ENCODE peak calls at places on chromosome 11, in ten cellular contexts. L is sigmoid colon, V is vagina, J is GM12891, O is K562, R is suprapubic skin, Z is spleen, B is stomach, I is transverse colon, A is HCT116. S is an unnamed sample.

GRCh38 chr11:105673089-105673488 is 63.2 kb downstream of the GRIA4 start:
- DNase-seq in L (no peak), V (no peak), J (no peak), O (peak), R (no peak), Z (no peak), B (no peak), I (no peak), A (no peak), S (no peak)

GRCh38 chr11:112961751-112962747 is 829 bp downstream of the NCAM1 start:
- DNase-seq in L (no peak), V (no peak), J (peak), O (no peak), R (peak), Z (peak), B (no peak), I (peak), A (no peak), S (no peak)

GRCh38 chr11:12005476-12005875 is 3.0 kb downstream of the DKK3 start:
- DNase-seq in L (no peak), V (no peak), J (no peak), O (no peak), R (no peak), Z (no peak), B (no peak), I (no peak), A (no peak), S (no peak)

GRCh38 chr11:73236879-73237278 is 18.8 kb downstream of the P2RY2 start:
- DNase-seq in L (no peak), V (no peak), J (peak), O (peak), R (no peak), Z (peak), B (peak), I (peak), A (peak), S (peak)

GRCh38 chr11:130037881-130038601 is 31.7 kb upstream of the APLP2 start:
- DNase-seq in L (no peak), V (no peak), J (no peak), O (peak), R (no peak), Z (no peak), B (no peak), I (no peak), A (no peak), S (no peak)

GRCh38 chr11:40130427-40130826 is 1329.0 kb downstream of the LRRC4C start:
- DNase-seq in L (no peak), V (no peak), J (no peak), O (no peak), R (no peak), Z (no peak), B (no peak), I (no peak), A (no peak), S (no peak)

GRCh38 chr11:3995949-3996554 is 98.5 kb upstream of the RRM1 start:
- DNase-seq in L (no peak), V (no peak), J (no peak), O (peak), R (no peak), Z (no peak), B (no peak), I (no peak), A (no peak), S (no peak)

GRCh38 chr11:87120937-87121336 is 83.2 kb downstream of the TMEM135 start:
- DNase-seq in L (no peak), V (no peak), J (no peak), O (no peak), R (no peak), Z (no peak), B (no peak), I (no peak), A (no peak), S (no peak)

GRCh38 chr11:123798513-123799252 is 7.5 kb downstream of the OR6M1 start:
- DNase-seq in L (no peak), V (no peak), J (no peak), O (no peak), R (no peak), Z (no peak), B (no peak), I (no peak), A (no peak), S (no peak)

GRCh38 chr11:134656861-134657540 is 245.0 kb upstream of the B3GAT1 start:
- DNase-seq in L (peak), V (no peak), J (no peak), O (no peak), R (peak), Z (peak), B (peak), I (no peak), A (no peak), S (no peak)

GRCh38 chr11:16194566-16194965 is 161.8 kb downstream of the SOX6 start:
- DNase-seq in L (no peak), V (no peak), J (no peak), O (no peak), R (no peak), Z (no peak), B (no peak), I (no peak), A (no peak), S (no peak)

GRCh38 chr11:69066122-69067112 is 17.7 kb downstream of the TPCN2 start:
- DNase-seq in L (no peak), V (no peak), J (no peak), O (no peak), R (no peak), Z (no peak), B (no peak), I (no peak), A (no peak), S (no peak)

GRCh38 chr11:45451766-45452440 is 165.8 kb upstream of the SYT13 start:
- DNase-seq in L (no peak), V (no peak), J (no peak), O (no peak), R (no peak), Z (no peak), B (no peak), I (no peak), A (no peak), S (no peak)

GRCh38 chr11:47052165-47052564 is 115.6 kb downstream of the CSTPP1 start:
- DNase-seq in L (no peak), V (no peak), J (no peak), O (no peak), R (no peak), Z (no peak), B (no peak), I (no peak), A (no peak), S (no peak)

GRCh38 chr11:67352546-67353316 is 615 bp downstream of the POLD4 start:
- DNase-seq in L (peak), V (no peak), J (no peak), O (peak), R (no peak), Z (peak), B (peak), I (peak), A (no peak), S (no peak)

GRCh38 chr11:10375280-10376048 is 70.6 kb downstream of the ADM start:
- DNase-seq in L (no peak), V (peak), J (no peak), O (no peak), R (no peak), Z (no peak), B (no peak), I (no peak), A (no peak), S (no peak)

GRCh38 chr11:23856654-23857053 is 640.2 kb upstream of the LUZP2 start:
- DNase-seq in L (no peak), V (no peak), J (no peak), O (no peak), R (no peak), Z (no peak), B (no peak), I (no peak), A (no peak), S (no peak)

GRCh38 chr11:25742800-25743199 is 589.1 kb upstream of the ANO3 start:
- DNase-seq in L (no peak), V (no peak), J (no peak), O (no peak), R (no peak), Z (no peak), B (no peak), I (no peak), A (no peak), S (no peak)

GRCh38 chr11:54930930-54931329 is 224.3 kb downstream of the OR4A5 start:
- DNase-seq in L (peak), V (no peak), J (no peak), O (no peak), R (no peak), Z (no peak), B (no peak), I (no peak), A (no peak), S (no peak)

GRCh38 chr11:6926208-6927029 is at the start of gene ZNF215:
- DNase-seq in L (peak), V (no peak), J (peak), O (peak), R (peak), Z (peak), B (peak), I (peak), A (peak), S (peak)

GRCh38 chr11:114172871-114173444 is 113.4 kb downstream of the ZBTB16 start:
- DNase-seq in L (no peak), V (no peak), J (no peak), O (no peak), R (no peak), Z (no peak), B (no peak), I (no peak), A (no peak), S (no peak)

GRCh38 chr11:2898366-2899079 is 12.9 kb upstream of the CDKN1C start:
- DNase-seq in L (peak), V (no peak), J (no peak), O (peak), R (no peak), Z (peak), B (peak), I (peak), A (no peak), S (no peak)

GRCh38 chr11:112652786-112653390 is 308.3 kb upstream of the NCAM1 start:
- DNase-seq in L (no peak), V (no peak), J (no peak), O (no peak), R (no peak), Z (no peak), B (no peak), I (no peak), A (no peak), S (no peak)

GRCh38 chr11:45647786-45648185 is 17.6 kb downstream of the CHST1 start:
- DNase-seq in L (no peak), V (peak), J (no peak), O (no peak), R (peak), Z (peak), B (no peak), I (no peak), A (no peak), S (no peak)

GRCh38 chr11:29129850-29130249 is 887.0 kb downstream of the KCNA4 start:
- DNase-seq in L (no peak), V (no peak), J (no peak), O (no peak), R (no peak), Z (no peak), B (no peak), I (no peak), A (no peak), S (no peak)

GRCh38 chr11:85182437-85183109 is 444.6 kb downstream of the DLG2 start:
- DNase-seq in L (no peak), V (no peak), J (peak), O (no peak), R (no peak), Z (no peak), B (no peak), I (no peak), A (peak), S (no peak)

GRCh38 chr11:68735626-68736025 is 15.7 kb downstream of the TESMIN start:
- DNase-seq in L (no peak), V (no peak), J (no peak), O (no peak), R (no peak), Z (no peak), B (no peak), I (no peak), A (no peak), S (no peak)

GRCh38 chr11:67275606-67276409 is 9.5 kb downstream of the GRK2 start:
- DNase-seq in L (peak), V (no peak), J (no peak), O (no peak), R (no peak), Z (peak), B (no peak), I (no peak), A (no peak), S (no peak)

GRCh38 chr11:71186861-71187260 is 65.5 kb downstream of the SHANK2 start:
- DNase-seq in L (peak), V (no peak), J (no peak), O (no peak), R (no peak), Z (peak), B (no peak), I (no peak), A (no peak), S (no peak)

GRCh38 chr11:22688914-22689313 is 22.5 kb downstream of the GAS2 start:
- DNase-seq in L (no peak), V (no peak), J (no peak), O (no peak), R (no peak), Z (no peak), B (no peak), I (no peak), A (no peak), S (no peak)

GRCh38 chr11:2451916-2452694 is 7.3 kb downstream of the KCNQ1 start:
- DNase-seq in L (no peak), V (no peak), J (no peak), O (no peak), R (no peak), Z (peak), B (no peak), I (no peak), A (no peak), S (no peak)

GRCh38 chr11:116725434-116726221 is 47.2 kb downstream of the BUD13 start:
- DNase-seq in L (no peak), V (no peak), J (no peak), O (no peak), R (no peak), Z (peak), B (no peak), I (no peak), A (no peak), S (no peak)

GRCh38 chr11:1548221-1549070 is 23.6 kb downstream of the DUSP8 start:
- DNase-seq in L (peak), V (no peak), J (no peak), O (peak), R (no peak), Z (no peak), B (peak), I (peak), A (peak), S (no peak)

GRCh38 chr11:128711136-128711535 is 17.3 kb downstream of the FLI1 start:
- DNase-seq in L (no peak), V (no peak), J (no peak), O (no peak), R (no peak), Z (no peak), B (no peak), I (no peak), A (no peak), S (no peak)

GRCh38 chr11:105274631-105275030 is 135.1 kb upstream of the CARD18 start:
- DNase-seq in L (no peak), V (no peak), J (no peak), O (no peak), R (no peak), Z (no peak), B (no peak), I (no peak), A (no peak), S (no peak)

GRCh38 chr11:2178906-2179494 is 7.4 kb upstream of the TH start:
- DNase-seq in L (no peak), V (no peak), J (no peak), O (no peak), R (no peak), Z (no peak), B (no peak), I (no peak), A (peak), S (no peak)

GRCh38 chr11:7246179-7246578 is 5.5 kb upstream of the SYT9 start:
- DNase-seq in L (no peak), V (no peak), J (no peak), O (no peak), R (no peak), Z (no peak), B (no peak), I (no peak), A (no peak), S (no peak)

GRCh38 chr11:86814775-86815174 is 14.4 kb downstream of the PRSS23 start:
- DNase-seq in L (no peak), V (no peak), J (no peak), O (no peak), R (no peak), Z (no peak), B (no peak), I (no peak), A (no peak), S (no peak)

GRCh38 chr11:123509737-123510578 is 79.9 kb downstream of the GRAMD1B start:
- DNase-seq in L (no peak), V (no peak), J (no peak), O (no peak), R (no peak), Z (no peak), B (no peak), I (no peak), A (no peak), S (no peak)

GRCh38 chr11:94813436-94813720 is 45.2 kb downstream of the AMOTL1 start:
- DNase-seq in L (no peak), V (no peak), J (no peak), O (no peak), R (no peak), Z (no peak), B (no peak), I (no peak), A (no peak), S (no peak)

GRCh38 chr11:80603472-80603871 is 1162.6 kb upstream of the TENM4 start:
- DNase-seq in L (no peak), V (no peak), J (no peak), O (no peak), R (no peak), Z (no peak), B (no peak), I (peak), A (no peak), S (no peak)
- TF ChIP-seq POLR2A in L (no peak), V (no peak), J (no peak), O (no peak), R (no peak), Z (no peak), B (no peak), I (no peak), A (no peak), S (no peak)

GRCh38 chr11:107683807-107684206 is 28.0 kb downstream of the SLN start:
- DNase-seq in L (no peak), V (no peak), J (no peak), O (peak), R (no peak), Z (no peak), B (no peak), I (no peak), A (peak), S (no peak)

GRCh38 chr11:107683070-107683469 is 28.8 kb downstream of the SLN start:
- DNase-seq in L (no peak), V (no peak), J (no peak), O (no peak), R (no peak), Z (no peak), B (no peak), I (no peak), A (no peak), S (no peak)

GRCh38 chr11:107679255-107680024 is 32.4 kb downstream of the SLN start:
- DNase-seq in L (no peak), V (no peak), J (no peak), O (no peak), R (no peak), Z (no peak), B (no peak), I (no peak), A (no peak), S (no peak)

GRCh38 chr11:107682182-107682971 is 29.5 kb downstream of the SLN start:
- DNase-seq in L (no peak), V (no peak), J (no peak), O (no peak), R (no peak), Z (no peak), B (no peak), I (no peak), A (no peak), S (no peak)
- TF ChIP-seq POLR2AphosphoS5 in L (no peak), V (no peak), J (no peak), O (no peak), R (no peak), Z (no peak), B (no peak), I (no peak), A (no peak), S (no peak)

DNA sequence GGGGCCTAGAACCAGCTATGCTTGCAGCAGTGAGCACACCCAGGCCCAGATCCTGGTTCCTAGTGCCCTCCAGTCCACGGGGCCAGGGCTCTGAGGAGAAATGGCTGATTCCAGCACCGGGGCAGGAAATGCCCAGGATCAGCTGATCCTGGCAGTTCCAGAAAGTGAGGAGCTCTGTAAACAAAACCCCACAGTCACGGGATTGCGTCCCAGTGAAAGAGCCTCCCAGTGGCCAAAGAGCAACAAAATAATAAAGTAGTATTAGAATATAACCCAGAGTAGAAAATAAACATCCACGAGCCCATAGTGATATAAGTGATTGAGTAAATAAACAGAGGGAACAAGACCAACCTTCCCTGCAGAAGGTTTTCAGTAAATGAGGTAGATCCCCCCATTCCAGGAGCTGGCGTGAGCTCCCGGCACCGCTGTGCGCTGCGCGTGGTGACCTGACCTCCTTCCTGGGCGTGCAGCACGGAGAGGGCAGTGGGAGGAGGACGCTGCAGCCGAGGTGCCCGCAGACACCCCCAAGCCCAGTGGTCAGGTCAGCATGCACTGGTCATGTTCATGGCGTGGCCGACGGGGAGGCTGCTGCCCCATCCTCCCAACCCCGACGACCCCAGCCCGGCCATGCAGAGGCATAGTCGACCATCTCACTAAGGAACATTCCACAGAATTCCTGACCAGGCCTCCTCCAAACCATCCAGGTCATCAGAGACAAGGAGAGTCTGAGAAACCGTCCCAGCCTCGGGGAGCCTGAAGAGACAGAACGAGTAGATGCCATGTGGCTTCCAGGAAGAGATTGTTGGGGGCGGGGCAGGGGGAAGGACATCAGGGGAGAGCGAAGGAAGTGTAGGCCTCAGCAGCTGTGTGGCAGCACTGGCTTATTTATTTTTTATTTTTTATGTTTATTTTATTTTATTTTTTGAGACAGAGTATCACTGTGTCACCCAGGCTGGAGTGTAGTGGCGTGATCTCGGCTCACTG is 19.9 kb downstream of the PTDSS2 start:
- DNase-seq in L (peak), V (no peak), J (no peak), O (no peak), R (peak), Z (peak), B (peak), I (peak), A (no peak), S (no peak)
- TF ChIP-seq POLR2A in L (no peak), V (no peak), J (no peak), O (no peak), R (no peak), Z (no peak), B (no peak), I (no peak), A (no peak), S (no peak)

GRCh38 chr11:78381867-78382266 is 35.8 kb downstream of the GAB2 start:
- DNase-seq in L (no peak), V (no peak), J (no peak), O (no peak), R (no peak), Z (no peak), B (no peak), I (no peak), A (no peak), S (no peak)

GRCh38 chr11:78377625-78378418 is 39.8 kb downstream of the GAB2 start:
- DNase-seq in L (no peak), V (no peak), J (no peak), O (peak), R (no peak), Z (no peak), B (no peak), I (peak), A (no peak), S (no peak)

GRCh38 chr11:78379039-78379670 is 38.5 kb downstream of the GAB2 start:
- DNase-seq in L (no peak), V (no peak), J (no peak), O (peak), R (no peak), Z (no peak), B (no peak), I (no peak), A (no peak), S (no peak)

GRCh38 chr11:78384231-78384630 is 33.4 kb downstream of the GAB2 start:
- DNase-seq in L (no peak), V (no peak), J (no peak), O (no peak), R (no peak), Z (no peak), B (no peak), I (no peak), A (no peak), S (no peak)

GRCh38 chr11:78380615-78381029 is 37.0 kb downstream of the GAB2 start:
- DNase-seq in L (no peak), V (no peak), J (no peak), O (peak), R (no peak), Z (no peak), B (no peak), I (no peak), A (no peak), S (no peak)
- TF ChIP-seq POLR2AphosphoS5 in L (no peak), V (no peak), J (no peak), O (no peak), R (no peak), Z (no peak), B (no peak), I (no peak), A (no peak), S (no peak)

DNA sequence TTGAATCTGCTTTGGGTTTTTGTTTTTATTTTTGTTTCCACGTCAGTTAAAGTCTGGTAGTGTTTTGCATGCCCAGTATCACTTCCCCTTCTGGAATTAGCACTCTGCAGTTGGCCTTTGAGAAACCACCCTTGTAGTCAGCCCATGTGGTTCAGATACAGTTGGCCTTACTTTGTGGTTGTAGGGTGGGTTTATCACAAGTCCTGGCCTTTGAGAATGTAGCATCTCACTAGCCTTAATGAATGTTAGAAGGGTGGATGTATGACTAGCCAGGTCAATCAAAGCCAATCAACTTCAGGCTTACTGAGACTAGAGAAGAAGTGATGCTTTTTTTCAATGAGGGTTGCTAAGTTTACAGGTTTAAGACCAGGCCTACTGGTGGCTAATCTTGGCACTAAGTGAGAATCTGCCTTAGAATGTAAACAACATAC is 19.8 kb downstream of the ARL14EP start:
- DNase-seq in L (no peak), V (no peak), J (peak), O (no peak), R (no peak), Z (no peak), B (no peak), I (peak), A (no peak), S (peak)
- TF ChIP-seq POLR2A in L (no peak), V (no peak), J (no peak), O (no peak), R (no peak), Z (no peak), B (no peak), I (no peak), A (no peak), S (no peak)

S was measured in GM12892.